ENCODE peak calls at places on chromosome 12, in seven cellular contexts. One of them, this sample, is unnamed.

GRCh38 chr12:116615141-116615861 is 56.1 kb downstream of the MAP1LC3B2 start:
- DNase-seq in adrenal gland: no peak
- DNase-seq in Peyer's patch: no peak
- DNase-seq in GM12865: no peak
- DNase-seq in gastrocnemius medialis: no peak
- DNase-seq in fibroblast of lung: no peak
- DNase-seq in sigmoid colon: no peak
- DNase-seq in this sample: no peak

GRCh38 chr12:110245278-110245868 is 35.7 kb upstream of the ATP2A2 start:
- DNase-seq in adrenal gland: no peak
- DNase-seq in Peyer's patch: peak
- DNase-seq in GM12865: peak
- DNase-seq in gastrocnemius medialis: no peak
- DNase-seq in fibroblast of lung: no peak
- DNase-seq in sigmoid colon: no peak
- DNase-seq in this sample: no peak

GRCh38 chr12:15855646-15856045 is 26.5 kb upstream of the STRAP start:
- DNase-seq in adrenal gland: no peak
- DNase-seq in Peyer's patch: no peak
- DNase-seq in GM12865: no peak
- DNase-seq in gastrocnemius medialis: no peak
- DNase-seq in fibroblast of lung: peak
- DNase-seq in sigmoid colon: no peak
- DNase-seq in this sample: no peak

GRCh38 chr12:92574046-92574783 is 128.6 kb upstream of the PLEKHG7 start:
- DNase-seq in adrenal gland: no peak
- DNase-seq in Peyer's patch: no peak
- DNase-seq in GM12865: no peak
- DNase-seq in gastrocnemius medialis: no peak
- DNase-seq in fibroblast of lung: no peak
- DNase-seq in sigmoid colon: no peak
- DNase-seq in this sample: no peak

GRCh38 chr12:110349521-110350151 is 53.9 kb downstream of the ANAPC7 start:
- DNase-seq in adrenal gland: peak
- DNase-seq in Peyer's patch: no peak
- DNase-seq in GM12865: no peak
- DNase-seq in gastrocnemius medialis: no peak
- DNase-seq in fibroblast of lung: no peak
- DNase-seq in sigmoid colon: no peak
- DNase-seq in this sample: no peak

GRCh38 chr12:93886533-93887511 is 209.6 kb downstream of the CRADD start:
- DNase-seq in adrenal gland: peak
- DNase-seq in Peyer's patch: no peak
- DNase-seq in GM12865: no peak
- DNase-seq in gastrocnemius medialis: no peak
- DNase-seq in fibroblast of lung: peak
- DNase-seq in sigmoid colon: no peak
- DNase-seq in this sample: peak

GRCh38 chr12:121947966-121948365 is 29.6 kb downstream of the CFAP251 start:
- DNase-seq in adrenal gland: no peak
- DNase-seq in Peyer's patch: no peak
- DNase-seq in GM12865: no peak
- DNase-seq in gastrocnemius medialis: no peak
- DNase-seq in fibroblast of lung: peak
- DNase-seq in sigmoid colon: no peak
- DNase-seq in this sample: no peak

GRCh38 chr12:264269-264668 is 1.6 kb upstream of the SLC6A13 start:
- DNase-seq in adrenal gland: no peak
- DNase-seq in Peyer's patch: no peak
- DNase-seq in GM12865: no peak
- DNase-seq in gastrocnemius medialis: no peak
- DNase-seq in fibroblast of lung: no peak
- DNase-seq in sigmoid colon: no peak
- DNase-seq in this sample: no peak

GRCh38 chr12:107461222-107461980 is 224.2 kb upstream of the PWP1 start:
- DNase-seq in adrenal gland: peak
- DNase-seq in Peyer's patch: no peak
- DNase-seq in GM12865: no peak
- DNase-seq in gastrocnemius medialis: no peak
- DNase-seq in fibroblast of lung: peak
- DNase-seq in sigmoid colon: no peak
- DNase-seq in this sample: peak

GRCh38 chr12:28591831-28592230 is 401.6 kb downstream of the CCDC91 start:
- DNase-seq in adrenal gland: no peak
- DNase-seq in Peyer's patch: no peak
- DNase-seq in GM12865: no peak
- DNase-seq in gastrocnemius medialis: no peak
- DNase-seq in fibroblast of lung: no peak
- DNase-seq in sigmoid colon: no peak
- DNase-seq in this sample: no peak

GRCh38 chr12:13982010-13982409 is 608 bp upstream of the GRIN2B start:
- DNase-seq in adrenal gland: no peak
- DNase-seq in Peyer's patch: no peak
- DNase-seq in GM12865: peak
- DNase-seq in gastrocnemius medialis: no peak
- DNase-seq in fibroblast of lung: no peak
- DNase-seq in sigmoid colon: no peak
- DNase-seq in this sample: no peak

GRCh38 chr12:38502420-38502819 is 185.8 kb downstream of the ALG10B start:
- DNase-seq in adrenal gland: no peak
- DNase-seq in Peyer's patch: no peak
- DNase-seq in GM12865: no peak
- DNase-seq in gastrocnemius medialis: no peak
- DNase-seq in fibroblast of lung: no peak
- DNase-seq in sigmoid colon: no peak
- DNase-seq in this sample: no peak

GRCh38 chr12:64278421-64278820 is 56.3 kb upstream of the KICS2 start:
- DNase-seq in adrenal gland: no peak
- DNase-seq in Peyer's patch: no peak
- DNase-seq in GM12865: no peak
- DNase-seq in gastrocnemius medialis: no peak
- DNase-seq in fibroblast of lung: no peak
- DNase-seq in sigmoid colon: no peak
- DNase-seq in this sample: no peak

GRCh38 chr12:3117144-3117581 is 40.0 kb downstream of the TSPAN9 start:
- DNase-seq in adrenal gland: no peak
- DNase-seq in Peyer's patch: no peak
- DNase-seq in GM12865: no peak
- DNase-seq in gastrocnemius medialis: no peak
- DNase-seq in fibroblast of lung: peak
- DNase-seq in sigmoid colon: no peak
- DNase-seq in this sample: peak

GRCh38 chr12:124720687-124721500 is 142.8 kb downstream of the SCARB1 start:
- DNase-seq in adrenal gland: peak
- DNase-seq in Peyer's patch: no peak
- DNase-seq in GM12865: no peak
- DNase-seq in gastrocnemius medialis: no peak
- DNase-seq in fibroblast of lung: peak
- DNase-seq in sigmoid colon: peak
- DNase-seq in this sample: no peak

GRCh38 chr12:81610955-81611889 is 147.9 kb downstream of the PPFIA2 start:
- DNase-seq in adrenal gland: no peak
- DNase-seq in Peyer's patch: no peak
- DNase-seq in GM12865: peak
- DNase-seq in gastrocnemius medialis: no peak
- DNase-seq in fibroblast of lung: no peak
- DNase-seq in sigmoid colon: no peak
- DNase-seq in this sample: no peak

GRCh38 chr12:127108360-127109215 is 1158.4 kb upstream of the TMEM132C start:
- DNase-seq in adrenal gland: peak
- DNase-seq in Peyer's patch: no peak
- DNase-seq in GM12865: peak
- DNase-seq in gastrocnemius medialis: no peak
- DNase-seq in fibroblast of lung: peak
- DNase-seq in sigmoid colon: no peak
- DNase-seq in this sample: peak

GRCh38 chr12:2170376-2170775 is 117.6 kb downstream of the CACNA1C start:
- DNase-seq in adrenal gland: no peak
- DNase-seq in Peyer's patch: no peak
- DNase-seq in GM12865: no peak
- DNase-seq in gastrocnemius medialis: no peak
- DNase-seq in fibroblast of lung: peak
- DNase-seq in sigmoid colon: peak
- DNase-seq in this sample: peak

GRCh38 chr12:2336409-2336829 is 283.6 kb downstream of the CACNA1C start:
- DNase-seq in adrenal gland: no peak
- DNase-seq in Peyer's patch: no peak
- DNase-seq in GM12865: peak
- DNase-seq in gastrocnemius medialis: peak
- DNase-seq in fibroblast of lung: peak
- DNase-seq in sigmoid colon: no peak
- DNase-seq in this sample: peak

DNA sequence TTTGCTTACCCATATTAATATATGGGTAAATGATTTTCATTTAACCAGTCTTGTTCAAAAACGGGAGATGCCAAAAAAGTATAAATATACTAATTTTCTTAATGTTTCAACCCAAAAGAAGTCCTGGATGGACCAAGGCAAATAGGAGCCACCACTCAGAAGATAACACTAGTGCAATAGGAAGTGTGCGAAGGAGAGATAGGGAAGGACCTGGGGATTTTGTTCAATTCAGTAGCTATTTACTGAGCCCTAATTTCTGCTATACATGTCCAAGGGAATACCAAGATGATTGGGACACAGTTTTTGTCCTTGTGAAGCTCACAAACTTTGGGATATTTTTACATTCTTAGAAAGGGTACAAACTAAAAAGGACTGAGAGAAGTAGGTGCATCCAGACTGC is 1.5 kb downstream of the CMAS start:
- DNase-seq in adrenal gland: no peak
- DNase-seq in Peyer's patch: no peak
- DNase-seq in GM12865: no peak
- DNase-seq in gastrocnemius medialis: no peak
- DNase-seq in fibroblast of lung: no peak
- DNase-seq in sigmoid colon: no peak
- DNase-seq in this sample: no peak
- H3K4me3 ChIP-seq in adrenal gland: no peak
- H3K4me3 ChIP-seq in Peyer's patch: peak
- H3K4me3 ChIP-seq in GM12865: peak
- H3K4me3 ChIP-seq in gastrocnemius medialis: no peak
- H3K4me3 ChIP-seq in fibroblast of lung: peak
- H3K4me3 ChIP-seq in sigmoid colon: no peak
- H3K4me3 ChIP-seq in this sample: no peak

DNA sequence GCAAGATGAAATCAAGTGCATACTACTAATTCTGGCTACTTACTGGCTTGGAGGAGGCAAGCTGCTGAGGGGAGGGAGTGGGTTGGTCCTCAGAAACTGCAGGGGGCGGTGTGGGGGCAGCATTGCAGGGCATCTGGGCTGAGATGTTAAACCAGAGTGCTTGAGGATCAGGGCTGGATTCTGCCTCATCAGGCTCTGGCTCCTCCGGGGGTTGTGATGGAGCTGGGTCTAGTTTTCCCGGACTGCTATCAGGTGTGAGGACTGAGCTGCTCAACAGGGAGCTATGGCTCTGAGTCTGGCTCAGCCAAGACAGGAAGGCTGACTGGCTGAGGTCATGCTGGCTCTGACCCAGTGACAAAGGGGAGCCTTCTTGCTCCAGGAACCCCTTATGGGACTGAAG is 28.6 kb downstream of the BAZ2A start:
- DNase-seq in adrenal gland: no peak
- DNase-seq in Peyer's patch: peak
- DNase-seq in GM12865: peak
- DNase-seq in gastrocnemius medialis: no peak
- DNase-seq in fibroblast of lung: no peak
- DNase-seq in sigmoid colon: no peak
- DNase-seq in this sample: no peak
- TF ChIP-seq CTCF in adrenal gland: no peak
- TF ChIP-seq CTCF in Peyer's patch: no peak
- TF ChIP-seq CTCF in GM12865: peak
- TF ChIP-seq CTCF in gastrocnemius medialis: no peak
- TF ChIP-seq CTCF in fibroblast of lung: no peak
- TF ChIP-seq CTCF in sigmoid colon: no peak
- TF ChIP-seq CTCF in this sample: peak

GRCh38 chr12:113467154-113467513 is 4.5 kb downstream of the LHX5 start:
- DNase-seq in adrenal gland: no peak
- DNase-seq in Peyer's patch: no peak
- DNase-seq in GM12865: no peak
- DNase-seq in gastrocnemius medialis: no peak
- DNase-seq in fibroblast of lung: no peak
- DNase-seq in sigmoid colon: no peak
- DNase-seq in this sample: no peak

GRCh38 chr12:113469224-113469652 is 2.4 kb downstream of the LHX5 start:
- DNase-seq in adrenal gland: no peak
- DNase-seq in Peyer's patch: no peak
- DNase-seq in GM12865: no peak
- DNase-seq in gastrocnemius medialis: no peak
- DNase-seq in fibroblast of lung: no peak
- DNase-seq in sigmoid colon: no peak
- DNase-seq in this sample: no peak

GRCh38 chr12:113466770-113467153 is 4.9 kb downstream of the LHX5 start:
- DNase-seq in adrenal gland: no peak
- DNase-seq in Peyer's patch: no peak
- DNase-seq in GM12865: no peak
- DNase-seq in gastrocnemius medialis: no peak
- DNase-seq in fibroblast of lung: no peak
- DNase-seq in sigmoid colon: no peak
- DNase-seq in this sample: no peak

GRCh38 chr12:113468365-113469223 is 3.1 kb downstream of the LHX5 start:
- DNase-seq in adrenal gland: no peak
- DNase-seq in Peyer's patch: no peak
- DNase-seq in GM12865: no peak
- DNase-seq in gastrocnemius medialis: no peak
- DNase-seq in fibroblast of lung: no peak
- DNase-seq in sigmoid colon: no peak
- DNase-seq in this sample: no peak

GRCh38 chr12:113467514-113468364 is 3.9 kb downstream of the LHX5 start:
- DNase-seq in adrenal gland: no peak
- DNase-seq in Peyer's patch: no peak
- DNase-seq in GM12865: no peak
- DNase-seq in gastrocnemius medialis: no peak
- DNase-seq in fibroblast of lung: no peak
- DNase-seq in sigmoid colon: no peak
- DNase-seq in this sample: no peak
- H3K4me3 ChIP-seq in adrenal gland: no peak
- H3K4me3 ChIP-seq in Peyer's patch: no peak
- H3K4me3 ChIP-seq in GM12865: peak
- H3K4me3 ChIP-seq in gastrocnemius medialis: peak
- H3K4me3 ChIP-seq in fibroblast of lung: peak
- H3K4me3 ChIP-seq in sigmoid colon: no peak
- H3K4me3 ChIP-seq in this sample: peak

GRCh38 chr12:113002676-113003075 is 24.4 kb downstream of the OAS2 start:
- DNase-seq in adrenal gland: no peak
- DNase-seq in Peyer's patch: no peak
- DNase-seq in GM12865: no peak
- DNase-seq in gastrocnemius medialis: no peak
- DNase-seq in fibroblast of lung: no peak
- DNase-seq in sigmoid colon: no peak
- DNase-seq in this sample: no peak

GRCh38 chr12:113003631-113004030 is 25.3 kb downstream of the OAS2 start:
- DNase-seq in adrenal gland: no peak
- DNase-seq in Peyer's patch: no peak
- DNase-seq in GM12865: no peak
- DNase-seq in gastrocnemius medialis: no peak
- DNase-seq in fibroblast of lung: no peak
- DNase-seq in sigmoid colon: no peak
- DNase-seq in this sample: no peak

GRCh38 chr12:113007166-113007565 is 28.8 kb downstream of the OAS2 start:
- DNase-seq in adrenal gland: peak
- DNase-seq in Peyer's patch: no peak
- DNase-seq in GM12865: no peak
- DNase-seq in gastrocnemius medialis: no peak
- DNase-seq in fibroblast of lung: no peak
- DNase-seq in sigmoid colon: no peak
- DNase-seq in this sample: peak

GRCh38 chr12:113006641-113007040 is 28.3 kb downstream of the OAS2 start:
- DNase-seq in adrenal gland: no peak
- DNase-seq in Peyer's patch: no peak
- DNase-seq in GM12865: no peak
- DNase-seq in gastrocnemius medialis: no peak
- DNase-seq in fibroblast of lung: no peak
- DNase-seq in sigmoid colon: no peak
- DNase-seq in this sample: no peak

GRCh38 chr12:113005759-113006158 is 27.4 kb downstream of the OAS2 start:
- DNase-seq in adrenal gland: no peak
- DNase-seq in Peyer's patch: no peak
- DNase-seq in GM12865: no peak
- DNase-seq in gastrocnemius medialis: no peak
- DNase-seq in fibroblast of lung: no peak
- DNase-seq in sigmoid colon: no peak
- DNase-seq in this sample: no peak
- TF ChIP-seq CTCF in adrenal gland: no peak
- TF ChIP-seq CTCF in Peyer's patch: peak
- TF ChIP-seq CTCF in GM12865: peak
- TF ChIP-seq CTCF in gastrocnemius medialis: no peak
- TF ChIP-seq CTCF in fibroblast of lung: no peak
- TF ChIP-seq CTCF in sigmoid colon: no peak
- TF ChIP-seq CTCF in this sample: peak